ENCODE peak calls at places on chromosomes 7 and 10, in eight cellular contexts. H is hepatocyte, K is heart left ventricle, R is tibial artery, W is AG04450, T is astrocyte of the cerebellum, I is cardiac muscle cell, Y is brain microvascular endothelial cell. C is an unnamed sample.

GRCh38 chr10:94402204-94403033 is at the start of gene TBC1D12:
- DNase-seq in R (peak; percentile 97), I (peak; percentile 94), H (peak; percentile 97), Y (peak; percentile 97), K (peak; percentile 96), W (peak; percentile 90), T (peak; percentile 85), C (peak; percentile 98)

GRCh38 chr10:62131724-62132123 is 136.9 kb downstream of the RTKN2 start:
- DNase-seq in Y (no peak), T (no peak), K (no peak), R (no peak), I (no peak), W (no peak), H (no peak), C (no peak)

GRCh38 chr7:108311446-108312168 is 144.6 kb downstream of the NRCAM start:
- DNase-seq in W (no peak), Y (peak; percentile 32), T (peak; percentile 48), H (no peak), R (no peak), I (no peak), K (no peak), C (no peak)

GRCh38 chr10:62217683-62218082 is 51.0 kb downstream of the RTKN2 start:
- DNase-seq in H (no peak), T (no peak), W (no peak), I (peak; percentile 14), K (no peak), R (no peak), Y (no peak), C (no peak)

GRCh38 chr10:46020871-46021553 is 9.4 kb downstream of the NCOA4 start:
- DNase-seq in T (no peak), H (no peak), I (no peak), Y (peak; percentile 31), R (no peak), W (peak; percentile 51), K (no peak), C (no peak)

GRCh38 chr10:74575912-74576311 is 250.5 kb upstream of the KAT6B start:
- DNase-seq in R (no peak), K (no peak), W (no peak), I (no peak), T (no peak), H (no peak), Y (no peak), C (no peak)

GRCh38 chr10:100339236-100339635 is 7.8 kb upstream of the SCD start:
- DNase-seq in Y (no peak), W (no peak), I (no peak), K (no peak), H (no peak), R (no peak), T (no peak), C (no peak)

GRCh38 chr10:68871105-68871711 is 29.9 kb upstream of the DDX50 start:
- DNase-seq in R (no peak), H (peak; percentile 46), Y (peak; percentile 61), K (no peak), I (peak; percentile 52), W (peak; percentile 7), T (peak; percentile 9), C (peak; percentile 70)

GRCh38 chr7:30921951-30922401 is 10.3 kb downstream of the AQP1 start:
- DNase-seq in H (no peak), I (no peak), R (peak; percentile 68), K (peak; percentile 20), T (no peak), W (no peak), Y (no peak), C (no peak)

GRCh38 chr7:94182066-94182465 is 177.9 kb upstream of the BET1 start:
- DNase-seq in H (peak; percentile 20), K (no peak), T (peak; percentile 51), Y (peak; percentile 90), I (no peak), W (peak; percentile 77), R (no peak), C (no peak)

GRCh38 chr7:298375-298702 is 8.4 kb downstream of the FOXL3 start:
- DNase-seq in I (no peak), Y (no peak), K (no peak), H (no peak), T (no peak), W (no peak), R (peak; percentile 31), C (no peak)

GRCh38 chr10:90930070-90930837 is 9.4 kb upstream of the ANKRD1 start:
- DNase-seq in T (peak; percentile 88), I (peak; percentile 81), R (no peak), W (peak; percentile 42), H (peak; percentile 57), K (peak; percentile 31), Y (peak; percentile 72), C (peak; percentile 22)

GRCh38 chr10:86301971-86302370 is 64.6 kb downstream of the GRID1 start:
- DNase-seq in Y (no peak), W (no peak), T (no peak), R (peak; percentile 38), I (no peak), H (no peak), K (no peak), C (peak; percentile 1)

GRCh38 chr7:111290982-111291381 is 200.1 kb downstream of the LRRN3 start:
- DNase-seq in T (no peak), R (no peak), K (no peak), I (no peak), W (no peak), Y (no peak), H (no peak), C (no peak)

GRCh38 chr7:120402368-120402767 is 129.4 kb downstream of the KCND2 start:
- DNase-seq in R (no peak), H (no peak), Y (no peak), I (no peak), K (no peak), T (no peak), W (no peak), C (no peak)

GRCh38 chr10:77939561-77940001 is 13.0 kb upstream of the DLG5 start:
- DNase-seq in W (peak; percentile 78), I (no peak), H (peak; percentile 58), R (peak; percentile 83), K (peak; percentile 39), Y (peak; percentile 40), T (peak; percentile 90), C (no peak)

GRCh38 chr7:74655324-74655723 is 2.2 kb upstream of the GTF2I start:
- DNase-seq in H (no peak), W (no peak), R (no peak), K (no peak), T (no peak), Y (no peak), I (no peak), C (no peak)
- H3K4me3 ChIP-seq in H (no peak overlapping the region), W (no peak overlapping the region), R (no peak overlapping the region), K (no peak overlapping the region), T (no peak overlapping the region), Y (no peak overlapping the region), I (no peak overlapping the region), C (no peak overlapping the region)

GRCh38 chr7:92635538-92635937 is 45.3 kb upstream of the FAM133B start:
- DNase-seq in T (no peak), H (no peak), W (no peak), Y (no peak), R (no peak), K (no peak), I (no peak), C (no peak)

GRCh38 chr7:92633211-92633906 is 43.2 kb upstream of the FAM133B start:
- DNase-seq in T (peak; percentile 96), W (peak; percentile 57), Y (peak; percentile 88), K (peak; percentile 25), H (peak; percentile 55), I (no peak), R (no peak), C (no peak)

GRCh38 chr7:92636018-92636560 is 45.9 kb upstream of the FAM133B start:
- DNase-seq in I (no peak), T (no peak), Y (no peak), W (no peak), H (no peak), R (no peak), K (no peak), C (no peak)

GRCh38 chr7:92634125-92634710 is 44.0 kb upstream of the FAM133B start:
- DNase-seq in I (no peak), R (no peak), K (no peak), W (no peak), T (no peak), Y (no peak), H (no peak), C (no peak)

DNA sequence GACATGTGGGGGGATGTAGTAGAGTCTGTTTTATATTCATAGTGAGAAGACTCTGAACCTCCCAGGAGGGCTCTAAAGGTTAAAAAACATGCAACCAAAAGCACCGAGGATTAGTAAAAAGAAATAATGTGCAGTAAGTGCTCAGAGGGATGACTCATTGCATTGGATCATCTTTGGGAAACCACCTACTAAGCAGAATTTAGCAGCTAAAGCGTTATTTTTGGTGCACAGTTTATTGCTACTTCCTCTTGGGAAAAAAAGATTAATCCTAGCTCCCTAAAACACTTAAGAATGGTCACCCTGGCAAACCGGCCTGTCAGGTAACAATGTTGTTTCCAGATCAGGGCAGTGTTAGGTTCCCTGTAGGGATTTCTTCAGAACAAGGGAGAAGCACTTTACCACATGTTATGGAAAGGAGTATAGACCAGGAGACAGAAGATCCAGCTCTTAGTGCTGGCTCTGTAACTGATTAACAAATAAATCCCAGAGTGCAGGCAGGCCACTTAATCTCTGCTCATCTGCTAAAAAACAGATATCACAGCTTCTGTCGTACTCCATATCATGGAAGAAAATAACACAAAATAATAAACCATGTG is 44.8 kb upstream of the FAM133B start:
- DNase-seq in R (no peak), Y (peak; percentile 76), K (no peak), T (peak; percentile 63), H (peak; percentile 41), W (peak; percentile 43), I (no peak), C (peak; percentile 47)
- H3K4me3 ChIP-seq in R (no peak overlapping the region), Y (no peak overlapping the region), K (no peak overlapping the region), T (no peak overlapping the region), H (no peak overlapping the region), W (no peak overlapping the region), I (no peak overlapping the region), C (peak overlapping the region; percentile 17)

DNA sequence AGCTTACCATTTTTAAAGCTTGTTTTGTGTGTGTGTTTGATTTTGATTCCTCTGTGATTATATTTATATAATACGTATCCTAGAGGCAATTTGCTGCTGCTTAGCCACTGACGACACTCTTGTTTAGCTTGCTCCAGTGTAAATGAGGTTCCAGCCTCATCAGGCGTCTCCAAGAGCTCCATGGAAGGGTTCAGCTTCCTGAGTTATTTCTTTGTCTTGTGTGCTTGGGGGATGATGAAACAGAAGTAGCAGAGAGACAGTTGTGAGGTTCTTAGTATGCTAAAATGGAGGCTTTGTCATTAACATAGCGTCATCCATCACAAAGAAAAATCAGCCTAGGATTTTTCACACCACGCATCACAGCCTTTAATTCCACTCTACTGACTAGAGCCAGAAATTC is 85.1 kb downstream of the KLF6 start:
- DNase-seq in T (no peak), H (no peak), Y (no peak), I (no peak), R (no peak), W (no peak), K (no peak), C (no peak)
- H3K4me3 ChIP-seq in T (no peak overlapping the region), H (no peak overlapping the region), Y (no peak overlapping the region), I (no peak overlapping the region), R (no peak overlapping the region), W (no peak overlapping the region), K (no peak overlapping the region), C (no peak overlapping the region)

DNA sequence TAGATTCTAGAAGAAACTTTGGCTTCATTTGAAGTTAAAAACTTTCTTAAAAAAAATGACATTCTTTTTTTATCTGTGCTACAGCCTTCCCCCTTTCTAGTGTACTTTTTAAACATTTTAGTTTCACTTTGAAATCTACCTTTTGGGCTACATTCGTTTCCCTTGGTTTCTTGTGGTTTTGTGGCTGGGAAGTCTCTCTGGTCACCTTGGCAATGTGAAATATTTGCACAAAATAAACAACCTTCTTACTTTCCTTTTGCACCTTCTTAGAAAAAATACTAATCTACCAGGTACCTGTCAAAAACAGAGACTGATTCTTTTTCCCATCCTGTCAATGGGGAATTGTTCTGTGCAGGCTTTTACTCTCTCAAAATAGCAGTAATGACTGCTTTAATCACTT is 350.2 kb downstream of the GATA3 start:
- DNase-seq in W (no peak), I (no peak), R (no peak), K (no peak), T (no peak), Y (no peak), H (no peak), C (no peak)
- H3K4me3 ChIP-seq in W (no peak overlapping the region), I (no peak overlapping the region), R (no peak overlapping the region), K (no peak overlapping the region), T (no peak overlapping the region), Y (no peak overlapping the region), H (no peak overlapping the region), C (no peak overlapping the region)

C was measured in WERI-Rb-1.